ENCODE peak calls at places on chromosome 11, in ten cellular contexts. E, Q, A, K, X, Y, V, M, J and P are unnamed samples.

GRCh38 chr11:26599421-26599820 is 27.4 kb upstream of the MUC15 start:
- DNase-seq in J (no peak), V (peak), K (no peak), Q (peak), A (no peak), Y (peak), X (no peak), M (no peak), E (peak), P (no peak)

GRCh38 chr11:33692013-33692504 is 8.6 kb downstream of the C11orf91 start:
- DNase-seq in A (no peak), Q (peak), E (peak), Y (peak), K (peak), V (peak), X (peak), M (peak), J (peak), P (peak)

GRCh38 chr11:118915396-118915795 is 10.3 kb downstream of the BCL9L start:
- DNase-seq in K (no peak), M (no peak), A (no peak), Y (no peak), J (no peak), X (no peak), V (no peak), E (no peak), Q (no peak), P (no peak)

GRCh38 chr11:26088391-26088790 is 243.5 kb upstream of the ANO3 start:
- DNase-seq in K (no peak), A (no peak), E (peak), V (peak), X (no peak), M (no peak), Y (peak), J (peak), Q (no peak), P (no peak)

GRCh38 chr11:55172734-55173415 is 89.1 kb upstream of the TRIM48 start:
- DNase-seq in V (no peak), K (no peak), E (no peak), X (no peak), A (no peak), Q (no peak), J (no peak), Y (no peak), M (no peak), P (peak)

GRCh38 chr11:125569913-125570621 is 790 bp downstream of the EI24 start:
- DNase-seq in J (peak), K (no peak), Y (no peak), X (peak), Q (peak), A (no peak), M (peak), V (no peak), E (peak), P (no peak)

GRCh38 chr11:41334007-41334933 is 125.2 kb downstream of the LRRC4C start:
- DNase-seq in X (no peak), M (no peak), Y (no peak), K (no peak), J (no peak), A (no peak), Q (no peak), V (no peak), E (no peak), P (no peak)

GRCh38 chr11:20790622-20791021 is 121.2 kb downstream of the NELL1 start:
- DNase-seq in V (no peak), K (no peak), E (no peak), Q (no peak), J (no peak), M (no peak), A (no peak), Y (no peak), X (no peak), P (no peak)

GRCh38 chr11:92141159-92141558 is 83.5 kb upstream of the FAT3 start:
- DNase-seq in X (no peak), Q (no peak), J (no peak), K (no peak), V (no peak), E (no peak), A (no peak), M (no peak), Y (no peak), P (no peak)

GRCh38 chr11:11963842-11964773 is 44.3 kb downstream of the DKK3 start:
- DNase-seq in M (no peak), Q (no peak), V (no peak), K (no peak), J (no peak), Y (no peak), E (no peak), A (no peak), X (no peak), P (no peak)

GRCh38 chr11:121416909-121417567 is 35.1 kb upstream of the SORL1 start:
- DNase-seq in K (peak), V (peak), A (no peak), E (peak), Q (peak), Y (peak), J (peak), M (peak), X (peak), P (peak)

GRCh38 chr11:43376594-43376993 is 17.9 kb downstream of the TTC17 start:
- DNase-seq in Y (peak), J (peak), X (no peak), A (no peak), K (no peak), M (no peak), V (peak), E (peak), Q (peak), P (no peak)

GRCh38 chr11:134616048-134616447 is 204.0 kb upstream of the B3GAT1 start:
- DNase-seq in A (no peak), K (no peak), V (no peak), M (no peak), Q (no peak), J (no peak), E (no peak), Y (no peak), X (no peak), P (no peak)

GRCh38 chr11:35655856-35656255 is 6.7 kb upstream of the TRIM44 start:
- DNase-seq in A (no peak), E (no peak), Q (no peak), M (no peak), J (no peak), K (no peak), V (no peak), X (peak), Y (no peak), P (no peak)

GRCh38 chr11:96314326-96315050 is 28.5 kb downstream of the MAML2 start:
- DNase-seq in K (no peak), Q (no peak), E (peak), J (peak), Y (peak), M (no peak), V (no peak), A (no peak), X (no peak), P (no peak)

GRCh38 chr11:115501895-115502589 is 2.2 kb downstream of the CADM1 start:
- DNase-seq in V (no peak), A (no peak), Q (no peak), K (no peak), J (no peak), E (no peak), Y (no peak), X (peak), M (no peak), P (no peak)

GRCh38 chr11:70737816-70738630 is 339.7 kb downstream of the CTTN start:
- DNase-seq in J (no peak), K (no peak), Q (no peak), X (no peak), M (no peak), V (no peak), E (no peak), A (no peak), Y (no peak), P (no peak)

GRCh38 chr11:33868646-33869461 is 23.0 kb downstream of the LMO2 start:
- DNase-seq in M (peak), Q (no peak), Y (no peak), X (no peak), E (no peak), V (no peak), K (no peak), A (no peak), J (no peak), P (peak)

GRCh38 chr11:68146704-68147474 is 25.7 kb upstream of the CHKA start:
- DNase-seq in Y (peak), Q (peak), A (no peak), X (peak), E (peak), M (no peak), V (peak), K (no peak), J (peak), P (no peak)

GRCh38 chr11:64356498-64357411 is 2.2 kb upstream of the RPS6KA4 start:
- DNase-seq in J (peak), M (no peak), A (no peak), X (peak), V (no peak), K (no peak), E (peak), Q (peak), Y (peak), P (no peak)

GRCh38 chr11:70916321-70916720 is 336.1 kb downstream of the SHANK2 start:
- DNase-seq in M (no peak), E (no peak), A (no peak), Y (no peak), X (no peak), K (no peak), J (no peak), Q (no peak), V (no peak), P (no peak)

GRCh38 chr11:65488273-65489058 is 10.4 kb upstream of the MALAT1 start:
- DNase-seq in A (no peak), J (peak), Q (no peak), Y (peak), E (no peak), X (peak), M (peak), K (peak), V (peak), P (peak)

GRCh38 chr11:18005376-18006129 is 7.3 kb downstream of the SERGEF start:
- DNase-seq in J (no peak), K (no peak), V (peak), Q (peak), E (no peak), M (no peak), A (no peak), X (no peak), Y (no peak), P (no peak)

GRCh38 chr11:70699294-70700221 is 301.2 kb downstream of the CTTN start:
- DNase-seq in J (no peak), X (peak), E (no peak), M (no peak), V (no peak), A (no peak), Q (no peak), Y (no peak), K (no peak), P (no peak)

GRCh38 chr11:117986981-117987495 is 844 bp downstream of the IL10RA start:
- DNase-seq in X (peak), A (no peak), Q (no peak), M (no peak), V (no peak), Y (no peak), E (no peak), J (no peak), K (no peak), P (no peak)

GRCh38 chr11:121630041-121630440 is 177.3 kb upstream of the SORL1-AS1 start:
- DNase-seq in X (no peak), M (no peak), E (peak), V (peak), Q (peak), J (peak), Y (peak), A (no peak), K (no peak), P (no peak)

GRCh38 chr11:2769409-2769778 is 69.6 kb upstream of the KCNQ1OT1 start:
- DNase-seq in J (no peak), V (no peak), M (no peak), X (no peak), Y (no peak), K (no peak), Q (no peak), E (no peak), A (no peak), P (peak)

GRCh38 chr11:27718853-27719574 is 18.8 kb upstream of the BDNF start:
- DNase-seq in X (no peak), V (peak), J (peak), E (peak), A (no peak), M (no peak), Y (peak), Q (peak), K (no peak), P (no peak)

GRCh38 chr11:65558785-65559509 is 788 bp upstream of the LTBP3 start:
- DNase-seq in Y (peak), K (peak), M (peak), E (peak), J (no peak), Q (peak), X (no peak), V (no peak), A (no peak), P (peak)

GRCh38 chr11:99244613-99245012 is 223.9 kb downstream of the CNTN5 start:
- DNase-seq in J (peak), Y (no peak), E (peak), M (no peak), V (no peak), A (no peak), X (no peak), Q (no peak), K (no peak), P (no peak)

GRCh38 chr11:848380-848931 is 5.8 kb downstream of the TSPAN4 start:
- DNase-seq in X (peak), V (peak), J (no peak), Y (peak), E (peak), Q (peak), A (peak), M (no peak), K (no peak), P (no peak)

GRCh38 chr11:70477607-70478006 is 79.3 kb downstream of the CTTN start:
- DNase-seq in K (no peak), V (no peak), Y (no peak), M (no peak), A (no peak), J (no peak), E (no peak), Q (no peak), X (no peak), P (no peak)

GRCh38 chr11:119445850-119446249 is 22.9 kb upstream of the THY1 start:
- DNase-seq in A (no peak), J (no peak), Y (peak), V (peak), M (no peak), Q (no peak), X (no peak), E (peak), K (no peak), P (no peak)

GRCh38 chr11:14132312-14132711 is 169.8 kb downstream of the SPON1 start:
- DNase-seq in E (peak), A (no peak), M (no peak), X (no peak), J (peak), Y (peak), K (no peak), V (peak), Q (no peak), P (no peak)

GRCh38 chr11:64371201-64371600 is 12.2 kb downstream of the RPS6KA4 start:
- DNase-seq in K (no peak), V (no peak), J (no peak), Y (no peak), E (no peak), Q (no peak), X (no peak), M (no peak), A (no peak), P (no peak)

GRCh38 chr11:88790179-88790578 is 275.6 kb downstream of the GRM5 start:
- DNase-seq in M (no peak), J (no peak), E (no peak), V (no peak), Y (no peak), Q (no peak), A (no peak), X (no peak), K (no peak), P (no peak)